ENCODE peak calls at places on chromosomes 3 and 15, in ten cellular contexts. One of them, this sample, is unnamed.

GRCh38 chr15:73716417-73716816 is 32.2 kb downstream of the CD276 start:
- DNase-seq in coronary artery: no peak
- DNase-seq in T-helper 2 cell: no peak
- DNase-seq in ELR: no peak
- DNase-seq in SW480: no peak
- DNase-seq in ELF-1: no peak
- DNase-seq in SK-MEL-5: no peak
- DNase-seq in nephron progenitor cell: no peak
- DNase-seq in AG04450: no peak
- DNase-seq in foreskin keratinocyte: no peak
- DNase-seq in this sample: no peak

GRCh38 chr3:120587326-120587840 is 8.8 kb upstream of the NDUFB4 start:
- DNase-seq in coronary artery: no peak
- DNase-seq in T-helper 2 cell: no peak
- DNase-seq in ELR: no peak
- DNase-seq in SW480: no peak
- DNase-seq in ELF-1: no peak
- DNase-seq in SK-MEL-5: no peak
- DNase-seq in nephron progenitor cell: no peak
- DNase-seq in AG04450: no peak
- DNase-seq in foreskin keratinocyte: no peak
- DNase-seq in this sample: no peak

GRCh38 chr15:31235298-31236183 is 91.1 kb upstream of the KLF13 start:
- DNase-seq in coronary artery: peak; percentile 71
- DNase-seq in T-helper 2 cell: no peak
- DNase-seq in ELR: no peak
- DNase-seq in SW480: no peak
- DNase-seq in ELF-1: no peak
- DNase-seq in SK-MEL-5: peak; percentile 20
- DNase-seq in nephron progenitor cell: no peak
- DNase-seq in AG04450: no peak
- DNase-seq in foreskin keratinocyte: no peak
- DNase-seq in this sample: no peak

GRCh38 chr15:63288342-63288741 is 10.9 kb downstream of the APH1B start:
- DNase-seq in coronary artery: no peak
- DNase-seq in T-helper 2 cell: no peak
- DNase-seq in ELR: no peak
- DNase-seq in SW480: no peak
- DNase-seq in ELF-1: no peak
- DNase-seq in SK-MEL-5: peak; percentile 43
- DNase-seq in nephron progenitor cell: no peak
- DNase-seq in AG04450: no peak
- DNase-seq in foreskin keratinocyte: no peak
- DNase-seq in this sample: no peak

GRCh38 chr3:36890261-36890660 is 54.6 kb downstream of the TRANK1 start:
- DNase-seq in coronary artery: no peak
- DNase-seq in T-helper 2 cell: no peak
- DNase-seq in ELR: no peak
- DNase-seq in SW480: no peak
- DNase-seq in ELF-1: peak; percentile 86
- DNase-seq in SK-MEL-5: no peak
- DNase-seq in nephron progenitor cell: no peak
- DNase-seq in AG04450: no peak
- DNase-seq in foreskin keratinocyte: no peak
- DNase-seq in this sample: no peak

GRCh38 chr3:13647314-13648059 is 98.6 kb downstream of the FBLN2 start:
- DNase-seq in coronary artery: no peak
- DNase-seq in T-helper 2 cell: peak; percentile 6
- DNase-seq in ELR: peak; percentile 37
- DNase-seq in SW480: peak; percentile 33
- DNase-seq in ELF-1: no peak
- DNase-seq in SK-MEL-5: no peak
- DNase-seq in nephron progenitor cell: no peak
- DNase-seq in AG04450: no peak
- DNase-seq in foreskin keratinocyte: peak; percentile 72
- DNase-seq in this sample: no peak

GRCh38 chr3:96267577-96267976 is 546.8 kb upstream of the EPHA6 start:
- DNase-seq in coronary artery: no peak
- DNase-seq in T-helper 2 cell: no peak
- DNase-seq in ELR: no peak
- DNase-seq in SW480: no peak
- DNase-seq in ELF-1: no peak
- DNase-seq in SK-MEL-5: no peak
- DNase-seq in nephron progenitor cell: no peak
- DNase-seq in AG04450: no peak
- DNase-seq in foreskin keratinocyte: peak; percentile 51
- DNase-seq in this sample: no peak

GRCh38 chr3:43399034-43399433 is 112.7 kb downstream of the SNRK start:
- DNase-seq in coronary artery: no peak
- DNase-seq in T-helper 2 cell: no peak
- DNase-seq in ELR: no peak
- DNase-seq in SW480: no peak
- DNase-seq in ELF-1: no peak
- DNase-seq in SK-MEL-5: peak; percentile 17
- DNase-seq in nephron progenitor cell: no peak
- DNase-seq in AG04450: no peak
- DNase-seq in foreskin keratinocyte: no peak
- DNase-seq in this sample: no peak

GRCh38 chr3:186094696-186095095 is 14.2 kb downstream of the ETV5 start:
- DNase-seq in coronary artery: no peak
- DNase-seq in T-helper 2 cell: no peak
- DNase-seq in ELR: no peak
- DNase-seq in SW480: no peak
- DNase-seq in ELF-1: no peak
- DNase-seq in SK-MEL-5: no peak
- DNase-seq in nephron progenitor cell: no peak
- DNase-seq in AG04450: no peak
- DNase-seq in foreskin keratinocyte: no peak
- DNase-seq in this sample: no peak

GRCh38 chr3:34206996-34207395 is 408.6 kb downstream of the PDCD6IP start:
- DNase-seq in coronary artery: no peak
- DNase-seq in T-helper 2 cell: no peak
- DNase-seq in ELR: no peak
- DNase-seq in SW480: no peak
- DNase-seq in ELF-1: no peak
- DNase-seq in SK-MEL-5: no peak
- DNase-seq in nephron progenitor cell: no peak
- DNase-seq in AG04450: no peak
- DNase-seq in foreskin keratinocyte: no peak
- DNase-seq in this sample: peak; percentile 92

GRCh38 chr3:183868804-183869203 is 15.9 kb downstream of the PARL start:
- DNase-seq in coronary artery: no peak
- DNase-seq in T-helper 2 cell: no peak
- DNase-seq in ELR: no peak
- DNase-seq in SW480: no peak
- DNase-seq in ELF-1: no peak
- DNase-seq in SK-MEL-5: no peak
- DNase-seq in nephron progenitor cell: no peak
- DNase-seq in AG04450: no peak
- DNase-seq in foreskin keratinocyte: no peak
- DNase-seq in this sample: no peak

GRCh38 chr3:143654906-143655305 is 193.4 kb downstream of the SLC9A9 start:
- DNase-seq in coronary artery: no peak
- DNase-seq in T-helper 2 cell: no peak
- DNase-seq in ELR: no peak
- DNase-seq in SW480: no peak
- DNase-seq in ELF-1: no peak
- DNase-seq in SK-MEL-5: no peak
- DNase-seq in nephron progenitor cell: no peak
- DNase-seq in AG04450: no peak
- DNase-seq in foreskin keratinocyte: peak; percentile 36
- DNase-seq in this sample: no peak

GRCh38 chr3:151971814-151972579 is 98.6 kb downstream of the SUCNR1 start:
- DNase-seq in coronary artery: no peak
- DNase-seq in T-helper 2 cell: no peak
- DNase-seq in ELR: no peak
- DNase-seq in SW480: peak; percentile 90
- DNase-seq in ELF-1: peak; percentile 10
- DNase-seq in SK-MEL-5: no peak
- DNase-seq in nephron progenitor cell: no peak
- DNase-seq in AG04450: no peak
- DNase-seq in foreskin keratinocyte: no peak
- DNase-seq in this sample: no peak

GRCh38 chr15:45187894-45188830 is at the start of gene SHF:
- DNase-seq in coronary artery: no peak
- DNase-seq in T-helper 2 cell: peak; percentile 53
- DNase-seq in ELR: peak; percentile 37
- DNase-seq in SW480: peak; percentile 61
- DNase-seq in ELF-1: peak; percentile 72
- DNase-seq in SK-MEL-5: peak; percentile 42
- DNase-seq in nephron progenitor cell: peak; percentile 80
- DNase-seq in AG04450: peak; percentile 21
- DNase-seq in foreskin keratinocyte: no peak
- DNase-seq in this sample: no peak

GRCh38 chr15:99385865-99386264 is 134.6 kb downstream of the LRRC28 start:
- DNase-seq in coronary artery: no peak
- DNase-seq in T-helper 2 cell: no peak
- DNase-seq in ELR: no peak
- DNase-seq in SW480: no peak
- DNase-seq in ELF-1: no peak
- DNase-seq in SK-MEL-5: no peak
- DNase-seq in nephron progenitor cell: no peak
- DNase-seq in AG04450: peak; percentile 16
- DNase-seq in foreskin keratinocyte: no peak
- DNase-seq in this sample: no peak

GRCh38 chr3:52194541-52195296 is 3.2 kb upstream of the ALAS1 start:
- DNase-seq in coronary artery: no peak
- DNase-seq in T-helper 2 cell: no peak
- DNase-seq in ELR: no peak
- DNase-seq in SW480: no peak
- DNase-seq in ELF-1: no peak
- DNase-seq in SK-MEL-5: no peak
- DNase-seq in nephron progenitor cell: no peak
- DNase-seq in AG04450: peak; percentile 67
- DNase-seq in foreskin keratinocyte: no peak
- DNase-seq in this sample: no peak

GRCh38 chr3:47766186-47766585 is 15.5 kb downstream of the SMARCC1 start:
- DNase-seq in coronary artery: no peak
- DNase-seq in T-helper 2 cell: no peak
- DNase-seq in ELR: no peak
- DNase-seq in SW480: no peak
- DNase-seq in ELF-1: no peak
- DNase-seq in SK-MEL-5: no peak
- DNase-seq in nephron progenitor cell: no peak
- DNase-seq in AG04450: no peak
- DNase-seq in foreskin keratinocyte: no peak
- DNase-seq in this sample: no peak

GRCh38 chr15:31078461-31078860 is 23.1 kb downstream of the TRPM1 start:
- DNase-seq in coronary artery: no peak
- DNase-seq in T-helper 2 cell: no peak
- DNase-seq in ELR: no peak
- DNase-seq in SW480: no peak
- DNase-seq in ELF-1: peak; percentile 47
- DNase-seq in SK-MEL-5: no peak
- DNase-seq in nephron progenitor cell: no peak
- DNase-seq in AG04450: no peak
- DNase-seq in foreskin keratinocyte: no peak
- DNase-seq in this sample: no peak